ENCODE peak calls at places on chromosome 1, in four cellular contexts. V is GM12891, I is GM12878, O is K562. F is an unnamed sample.

GRCh38 chr1:201883786-201884185 is 4.9 kb upstream of the SHISA4 start:
- DNase-seq in V (no peak), I (no peak), O (peak; percentile 42), F (no peak)

GRCh38 chr1:7574121-7575040 is 196.7 kb upstream of the VAMP3 start:
- DNase-seq in V (no peak), I (no peak), O (no peak), F (no peak)

GRCh38 chr1:213987876-213988638 is at the start of gene PROX1:
- DNase-seq in V (no peak), I (no peak), O (peak; percentile 28), F (no peak)

GRCh38 chr1:46595127-46595526 is 8.9 kb downstream of the MKNK1 start:
- DNase-seq in V (no peak), I (no peak), O (peak; percentile 45), F (no peak)

GRCh38 chr1:155250246-155250632 is 5.0 kb downstream of the ENTREP3 start:
- DNase-seq in V (no peak), I (no peak), O (peak; percentile 31), F (no peak)

GRCh38 chr1:28208818-28209441 is 23.9 kb downstream of the DNAJC8 start:
- DNase-seq in V (no peak), I (peak; percentile 57), O (peak; percentile 49), F (no peak)

GRCh38 chr1:83808536-83808935 is 190.4 kb downstream of the TTLL7 start:
- DNase-seq in V (no peak), I (no peak), O (no peak), F (no peak)

GRCh38 chr1:59317780-59318179 is 20.9 kb downstream of the FGGY start:
- DNase-seq in V (no peak), I (no peak), O (no peak), F (no peak)

GRCh38 chr1:112790920-112791722 is 76.0 kb upstream of the PPM1J start:
- DNase-seq in V (no peak), I (no peak), O (no peak), F (no peak)

GRCh38 chr1:9602794-9603167 is 14.1 kb downstream of the TMEM201 start:
- DNase-seq in V (no peak), I (no peak), O (no peak), F (no peak)

GRCh38 chr1:160459687-160460086 is 59.3 kb downstream of the VANGL2 start:
- DNase-seq in V (no peak), I (no peak), O (no peak), F (no peak)

GRCh38 chr1:58818075-58818474 is 34.2 kb upstream of the JUN start:
- DNase-seq in V (no peak), I (no peak), O (no peak), F (no peak)

GRCh38 chr1:89169166-89169565 is 6.6 kb downstream of the GBP7 start:
- DNase-seq in V (no peak), I (no peak), O (no peak), F (no peak)

GRCh38 chr1:34549199-34549598 is 205.6 kb upstream of the GJB5 start:
- DNase-seq in V (no peak), I (no peak), O (no peak), F (no peak)

GRCh38 chr1:208550978-208551377 is 306.8 kb upstream of the PLXNA2 start:
- DNase-seq in V (no peak), I (no peak), O (no peak), F (no peak)

GRCh38 chr1:244352156-244352830 is 99.4 kb downstream of the ADSS2 start:
- DNase-seq in V (no peak), I (no peak), O (no peak), F (no peak)

GRCh38 chr1:39609618-39610331 is 29.7 kb downstream of the HEYL start:
- DNase-seq in V (peak; percentile 61), I (no peak), O (peak; percentile 64), F (peak; percentile 81)

GRCh38 chr1:34923490-34923889 is 6.0 kb downstream of the DLGAP3 start:
- DNase-seq in V (no peak), I (no peak), O (no peak), F (no peak)

GRCh38 chr1:158035976-158036583 is 42.6 kb downstream of the KIRREL1 start:
- DNase-seq in V (no peak), I (no peak), O (peak; percentile 27), F (no peak)

GRCh38 chr1:208100906-208101305 is 143.3 kb downstream of the PLXNA2 start:
- DNase-seq in V (no peak), I (no peak), O (no peak), F (no peak)

GRCh38 chr1:54791880-54792522 is 9.1 kb downstream of the TTC22 start:
- DNase-seq in V (peak; percentile 50), I (no peak), O (peak; percentile 82), F (no peak)

DNA sequence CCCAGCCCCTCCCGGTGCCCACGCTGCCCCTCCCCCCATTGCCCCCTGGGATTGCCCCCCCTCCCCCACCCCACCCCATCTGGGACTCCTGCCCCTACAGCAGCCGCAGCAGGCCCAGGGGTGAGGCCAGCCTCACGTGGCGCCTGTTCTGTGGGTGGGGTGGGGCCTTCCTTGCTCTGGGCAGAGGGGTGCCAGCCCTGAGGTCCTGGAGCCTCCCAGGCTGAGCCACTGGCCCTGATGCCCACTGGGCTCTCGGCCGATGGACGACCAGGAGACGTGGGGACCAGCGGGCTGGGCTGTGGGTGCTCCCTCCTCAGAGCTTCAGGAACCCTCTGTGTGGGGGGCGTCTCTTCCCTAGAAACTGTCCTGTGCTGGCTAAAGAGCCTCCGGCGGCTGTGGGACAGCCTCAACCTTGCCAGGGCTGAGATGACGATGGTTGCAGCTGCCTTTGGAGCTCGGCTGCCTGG is 5.8 kb upstream of the C1orf159 start:
- DNase-seq in V (no peak), I (no peak), O (no peak), F (no peak)
- TF ChIP-seq TAF1 in V (no peak), I (no peak), O (no peak), F (no peak)

GRCh38 chr1:164713446-164714204 is 154.6 kb downstream of the PBX1 start:
- DNase-seq in V (no peak), I (no peak), O (no peak), F (no peak)
- TF ChIP-seq TAF1 in V (no peak), I (no peak), O (no peak), F (no peak)

GRCh38 chr1:196723325-196724185 is 51.1 kb upstream of the CFHR3 start:
- DNase-seq in V (peak; percentile 1), I (no peak), O (peak; percentile 29), F (no peak)
- TF ChIP-seq TAF1 in V (no peak), I (no peak), O (no peak), F (no peak)

GRCh38 chr1:163036661-163037060 is 32.5 kb upstream of the RGS4 start:
- DNase-seq in V (no peak), I (no peak), O (no peak), F (no peak)

GRCh38 chr1:163039694-163040093 is 29.5 kb upstream of the RGS4 start:
- DNase-seq in V (no peak), I (no peak), O (no peak), F (no peak)

GRCh38 chr1:163038928-163039327 is 30.2 kb upstream of the RGS4 start:
- DNase-seq in V (no peak), I (no peak), O (no peak), F (no peak)

DNA sequence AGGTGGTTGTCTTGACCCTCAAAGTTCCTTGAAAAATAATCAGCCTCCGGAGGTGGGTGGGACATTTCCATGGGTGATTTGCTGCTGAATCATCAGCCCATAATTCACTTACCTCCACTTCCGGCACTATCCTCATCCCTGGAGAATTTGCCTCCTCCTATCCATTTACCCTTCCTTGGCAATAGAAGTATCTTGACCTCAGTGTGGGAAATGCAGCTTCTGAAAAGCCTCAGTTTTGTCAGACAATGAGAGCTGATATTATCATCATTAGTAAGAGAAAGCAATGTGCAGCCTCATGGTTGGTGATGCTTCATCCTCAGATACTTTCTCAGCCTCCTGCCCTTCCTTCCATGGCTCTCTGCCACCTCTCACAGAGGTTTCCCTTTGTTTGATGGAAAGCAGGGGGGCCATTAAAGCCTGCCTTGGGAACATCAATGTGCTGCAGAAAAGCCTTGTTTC is 33.3 kb upstream of the RGS4 start:
- DNase-seq in V (no peak), I (no peak), O (no peak), F (no peak)
- TF ChIP-seq TAF1 in V (no peak), I (no peak), O (no peak), F (no peak)

GRCh38 chr1:162899422-162900168 is 38.6 kb upstream of the CCDC190 start:
- DNase-seq in V (no peak), I (no peak), O (no peak), F (no peak)
- TF ChIP-seq TAF1 in V (no peak), I (no peak), O (no peak), F (no peak)

GRCh38 chr1:74652711-74653131 is 20.9 kb downstream of the ERICH3 start:
- DNase-seq in V (peak; percentile 6), I (peak; percentile 83), O (no peak), F (no peak)

GRCh38 chr1:74650561-74650960 is 23.0 kb downstream of the ERICH3 start:
- DNase-seq in V (no peak), I (no peak), O (no peak), F (no peak)
- TF ChIP-seq TAF1 in V (no peak), I (no peak), O (no peak), F (no peak)

F was measured in GM12892.